ENCODE peak calls at places on chromosomes 16 and 17, in nine cellular contexts. One of them, this sample, is unnamed.

GRCh38 chr16:27485126-27485525 is 64.6 kb downstream of the GTF3C1 start:
- DNase-seq in non-pigmented ciliary epithelial cell: no peak
- DNase-seq in HEK293T: no peak
- DNase-seq in T-helper 17 cell: no peak
- DNase-seq in NCI-H1105 treated with DMSO at 0.1 percent for 48 hours: no peak
- DNase-seq in stimulated activated CD8-positive, alpha-beta memory T cell treated with anti-CD3 and anti-CD28 coated beads, Interleukin-7, amount 100 ng/mL, for 1 hour: no peak
- DNase-seq in Daoy: no peak
- DNase-seq in iris pigment epithelial cell: no peak
- DNase-seq in HAP-1: no peak
- DNase-seq in this sample: no peak

GRCh38 chr16:66714659-66715307 is 18.2 kb upstream of the CMTM4 start:
- DNase-seq in non-pigmented ciliary epithelial cell: no peak
- DNase-seq in HEK293T: no peak
- DNase-seq in T-helper 17 cell: no peak
- DNase-seq in NCI-H1105 treated with DMSO at 0.1 percent for 48 hours: peak; percentile 26
- DNase-seq in stimulated activated CD8-positive, alpha-beta memory T cell treated with anti-CD3 and anti-CD28 coated beads, Interleukin-7, amount 100 ng/mL, for 1 hour: no peak
- DNase-seq in Daoy: no peak
- DNase-seq in iris pigment epithelial cell: no peak
- DNase-seq in HAP-1: no peak
- DNase-seq in this sample: no peak

GRCh38 chr16:15652293-15653001 is 2.4 kb downstream of the NDE1 start:
- DNase-seq in non-pigmented ciliary epithelial cell: no peak
- DNase-seq in HEK293T: no peak
- DNase-seq in T-helper 17 cell: no peak
- DNase-seq in NCI-H1105 treated with DMSO at 0.1 percent for 48 hours: no peak
- DNase-seq in stimulated activated CD8-positive, alpha-beta memory T cell treated with anti-CD3 and anti-CD28 coated beads, Interleukin-7, amount 100 ng/mL, for 1 hour: no peak
- DNase-seq in Daoy: no peak
- DNase-seq in iris pigment epithelial cell: no peak
- DNase-seq in HAP-1: no peak
- DNase-seq in this sample: no peak

GRCh38 chr16:75789237-75789636 is 62.9 kb upstream of the CPHXL start:
- DNase-seq in non-pigmented ciliary epithelial cell: peak; percentile 9
- DNase-seq in HEK293T: peak; percentile 36
- DNase-seq in T-helper 17 cell: no peak
- DNase-seq in NCI-H1105 treated with DMSO at 0.1 percent for 48 hours: peak; percentile 12
- DNase-seq in stimulated activated CD8-positive, alpha-beta memory T cell treated with anti-CD3 and anti-CD28 coated beads, Interleukin-7, amount 100 ng/mL, for 1 hour: no peak
- DNase-seq in Daoy: peak; percentile 27
- DNase-seq in iris pigment epithelial cell: peak; percentile 49
- DNase-seq in HAP-1: peak; percentile 65
- DNase-seq in this sample: no peak

GRCh38 chr17:63841350-63842172 is 924 bp downstream of the SMARCD2 start:
- DNase-seq in non-pigmented ciliary epithelial cell: no peak
- DNase-seq in HEK293T: no peak
- DNase-seq in T-helper 17 cell: no peak
- DNase-seq in NCI-H1105 treated with DMSO at 0.1 percent for 48 hours: no peak
- DNase-seq in stimulated activated CD8-positive, alpha-beta memory T cell treated with anti-CD3 and anti-CD28 coated beads, Interleukin-7, amount 100 ng/mL, for 1 hour: no peak
- DNase-seq in Daoy: peak; percentile 46
- DNase-seq in iris pigment epithelial cell: peak; percentile 54
- DNase-seq in HAP-1: peak; percentile 17
- DNase-seq in this sample: peak; percentile 27

GRCh38 chr16:3837851-3838564 is 42.5 kb downstream of the CREBBP start:
- DNase-seq in non-pigmented ciliary epithelial cell: no peak
- DNase-seq in HEK293T: no peak
- DNase-seq in T-helper 17 cell: no peak
- DNase-seq in NCI-H1105 treated with DMSO at 0.1 percent for 48 hours: no peak
- DNase-seq in stimulated activated CD8-positive, alpha-beta memory T cell treated with anti-CD3 and anti-CD28 coated beads, Interleukin-7, amount 100 ng/mL, for 1 hour: no peak
- DNase-seq in Daoy: no peak
- DNase-seq in iris pigment epithelial cell: no peak
- DNase-seq in HAP-1: no peak
- DNase-seq in this sample: no peak

GRCh38 chr17:19867654-19868395 is at the start of gene ULK2:
- DNase-seq in non-pigmented ciliary epithelial cell: peak; percentile 15
- DNase-seq in HEK293T: peak; percentile 43
- DNase-seq in T-helper 17 cell: peak; percentile 34
- DNase-seq in NCI-H1105 treated with DMSO at 0.1 percent for 48 hours: no peak
- DNase-seq in stimulated activated CD8-positive, alpha-beta memory T cell treated with anti-CD3 and anti-CD28 coated beads, Interleukin-7, amount 100 ng/mL, for 1 hour: no peak
- DNase-seq in Daoy: peak; percentile 72
- DNase-seq in iris pigment epithelial cell: peak; percentile 85
- DNase-seq in HAP-1: no peak
- DNase-seq in this sample: peak; percentile 42

GRCh38 chr17:13883659-13884058 is 185.6 kb upstream of the COX10 start:
- DNase-seq in non-pigmented ciliary epithelial cell: no peak
- DNase-seq in HEK293T: no peak
- DNase-seq in T-helper 17 cell: no peak
- DNase-seq in NCI-H1105 treated with DMSO at 0.1 percent for 48 hours: no peak
- DNase-seq in stimulated activated CD8-positive, alpha-beta memory T cell treated with anti-CD3 and anti-CD28 coated beads, Interleukin-7, amount 100 ng/mL, for 1 hour: no peak
- DNase-seq in Daoy: no peak
- DNase-seq in iris pigment epithelial cell: no peak
- DNase-seq in HAP-1: no peak
- DNase-seq in this sample: no peak

GRCh38 chr17:50175035-50175788 is 9.4 kb downstream of the SGCA start:
- DNase-seq in non-pigmented ciliary epithelial cell: no peak
- DNase-seq in HEK293T: no peak
- DNase-seq in T-helper 17 cell: no peak
- DNase-seq in NCI-H1105 treated with DMSO at 0.1 percent for 48 hours: no peak
- DNase-seq in stimulated activated CD8-positive, alpha-beta memory T cell treated with anti-CD3 and anti-CD28 coated beads, Interleukin-7, amount 100 ng/mL, for 1 hour: no peak
- DNase-seq in Daoy: peak; percentile 73
- DNase-seq in iris pigment epithelial cell: no peak
- DNase-seq in HAP-1: no peak
- DNase-seq in this sample: no peak

GRCh38 chr16:2236362-2237075 is at the start of gene DNASE1L2:
- DNase-seq in non-pigmented ciliary epithelial cell: no peak
- DNase-seq in HEK293T: no peak
- DNase-seq in T-helper 17 cell: no peak
- DNase-seq in NCI-H1105 treated with DMSO at 0.1 percent for 48 hours: no peak
- DNase-seq in stimulated activated CD8-positive, alpha-beta memory T cell treated with anti-CD3 and anti-CD28 coated beads, Interleukin-7, amount 100 ng/mL, for 1 hour: no peak
- DNase-seq in Daoy: no peak
- DNase-seq in iris pigment epithelial cell: peak; percentile 20
- DNase-seq in HAP-1: no peak
- DNase-seq in this sample: no peak

GRCh38 chr17:16987001-16987829 is 15.3 kb upstream of the TNFRSF13B start:
- DNase-seq in non-pigmented ciliary epithelial cell: no peak
- DNase-seq in HEK293T: no peak
- DNase-seq in T-helper 17 cell: no peak
- DNase-seq in NCI-H1105 treated with DMSO at 0.1 percent for 48 hours: no peak
- DNase-seq in stimulated activated CD8-positive, alpha-beta memory T cell treated with anti-CD3 and anti-CD28 coated beads, Interleukin-7, amount 100 ng/mL, for 1 hour: no peak
- DNase-seq in Daoy: no peak
- DNase-seq in iris pigment epithelial cell: no peak
- DNase-seq in HAP-1: no peak
- DNase-seq in this sample: no peak

GRCh38 chr17:74758846-74759163 is 10.4 kb downstream of the NHERF1 start:
- DNase-seq in non-pigmented ciliary epithelial cell: no peak
- DNase-seq in HEK293T: no peak
- DNase-seq in T-helper 17 cell: no peak
- DNase-seq in NCI-H1105 treated with DMSO at 0.1 percent for 48 hours: no peak
- DNase-seq in stimulated activated CD8-positive, alpha-beta memory T cell treated with anti-CD3 and anti-CD28 coated beads, Interleukin-7, amount 100 ng/mL, for 1 hour: no peak
- DNase-seq in Daoy: peak; percentile 78
- DNase-seq in iris pigment epithelial cell: no peak
- DNase-seq in HAP-1: no peak
- DNase-seq in this sample: peak; percentile 51

GRCh38 chr17:42922335-42922734 is 21.7 kb downstream of the G6PC1 start:
- DNase-seq in non-pigmented ciliary epithelial cell: no peak
- DNase-seq in HEK293T: no peak
- DNase-seq in T-helper 17 cell: no peak
- DNase-seq in NCI-H1105 treated with DMSO at 0.1 percent for 48 hours: no peak
- DNase-seq in stimulated activated CD8-positive, alpha-beta memory T cell treated with anti-CD3 and anti-CD28 coated beads, Interleukin-7, amount 100 ng/mL, for 1 hour: no peak
- DNase-seq in Daoy: no peak
- DNase-seq in iris pigment epithelial cell: no peak
- DNase-seq in HAP-1: no peak
- DNase-seq in this sample: no peak

This sample was measured in activated CD8-positive, alpha-beta T cell treated with anti-CD3 and anti-CD28 coated beads for 36 hours.